ENCODE peak calls at places on chromosomes 13 and 19, in six cellular contexts. N is small intestine, I is aorta, O is A549, F is BE2C, A is OCI-LY7. L is an unnamed sample. For H3K4me1, the result is how much of the 10 kb centered on the place peaks cover.

GRCh38 chr19:32339988-32340874 is 5.2 kb upstream of the ZNF507 start:
- DNase-seq in O (peak), F (peak), N (peak), A (peak), I (peak), L (peak)

GRCh38 chr19:19134687-19135158 is 3.6 kb downstream of the TMEM161A start:
- DNase-seq in N (peak), F (no peak), A (peak), O (no peak), I (no peak), L (peak)

GRCh38 chr19:19540707-19541515 is 2.8 kb downstream of the CILP2 start:
- DNase-seq in F (peak), I (no peak), O (no peak), A (peak), N (peak), L (peak)

GRCh38 chr13:33206425-33206824 is 79.1 kb downstream of the STARD13 start:
- DNase-seq in A (no peak), I (no peak), N (no peak), F (no peak), O (no peak), L (no peak)

GRCh38 chr19:6610934-6611370 is 20.0 kb upstream of the CD70 start:
- DNase-seq in F (no peak), I (no peak), O (no peak), N (no peak), A (no peak), L (no peak)

GRCh38 chr19:27901078-27901477 is 1311.9 kb downstream of the UQCRFS1 start:
- DNase-seq in F (no peak), A (no peak), O (no peak), I (no peak), N (no peak), L (no peak)

GRCh38 chr19:18439025-18439909 is 1.3 kb upstream of the ISYNA1 start:
- DNase-seq in N (no peak), I (no peak), A (no peak), O (no peak), F (no peak), L (no peak)

GRCh38 chr13:31063734-31064133 is 98.0 kb downstream of the HSPH1 start:
- DNase-seq in A (no peak), O (no peak), F (no peak), N (no peak), I (no peak), L (no peak)

GRCh38 chr19:10907925-10908324 is 20.5 kb downstream of the YIPF2 start:
- DNase-seq in F (no peak), A (no peak), N (no peak), O (no peak), I (peak), L (no peak)

GRCh38 chr13:97257800-97258799 is 36.0 kb downstream of the MBNL2 start:
- DNase-seq in I (peak), O (peak), N (peak), A (no peak), F (peak), L (no peak)

GRCh38 chr19:55341191-55342043 is 1.7 kb downstream of the KMT5C start:
- DNase-seq in F (peak), O (peak), N (peak), A (peak), I (peak), L (peak)

GRCh38 chr19:58396691-58397532 is 1.5 kb downstream of the RNF225 start:
- DNase-seq in I (peak), F (no peak), O (no peak), N (no peak), A (no peak), L (no peak)

GRCh38 chr13:105763851-105764250 is 771.6 kb downstream of the EFNB2 start:
- DNase-seq in I (no peak), O (no peak), F (no peak), N (no peak), A (no peak), L (no peak)

GRCh38 chr13:106488075-106488474 is 47.4 kb downstream of the EFNB2 start:
- DNase-seq in I (no peak), O (no peak), A (no peak), N (peak), F (no peak), L (peak)

GRCh38 chr13:113192902-113193301 is 15.6 kb downstream of the PCID2 start:
- DNase-seq in I (no peak), A (no peak), N (no peak), F (no peak), O (no peak), L (no peak)

GRCh38 chr13:96925869-96926628 is 68.2 kb downstream of the OXGR1 start:
- DNase-seq in I (no peak), F (no peak), O (no peak), N (peak), A (no peak), L (peak)

GRCh38 chr19:39199025-39199424 is 2.3 kb downstream of the NCCRP1 start:
- DNase-seq in N (no peak), A (no peak), O (no peak), I (no peak), F (peak), L (no peak)

GRCh38 chr13:111043575-111043982 is 71.5 kb upstream of the ARHGEF7 start:
- DNase-seq in O (no peak), I (no peak), F (peak), N (no peak), A (no peak), L (no peak)

GRCh38 chr13:40596484-40596883 is 70.0 kb downstream of the FOXO1 start:
- DNase-seq in O (no peak), N (no peak), I (no peak), F (no peak), A (peak), L (no peak)

GRCh38 chr13:57631607-57632275 is at the start of gene PCDH17:
- DNase-seq in F (peak), O (no peak), I (peak), A (no peak), N (no peak), L (no peak)

GRCh38 chr19:17183271-17183757 is 31.8 kb upstream of the USE1 start:
- DNase-seq in I (no peak), N (no peak), F (no peak), A (peak), O (no peak), L (no peak)
- H3K4me3 ChIP-seq in I (no peak), N (no peak), F (no peak), A (peak), O (no peak), L (no peak)

DNA sequence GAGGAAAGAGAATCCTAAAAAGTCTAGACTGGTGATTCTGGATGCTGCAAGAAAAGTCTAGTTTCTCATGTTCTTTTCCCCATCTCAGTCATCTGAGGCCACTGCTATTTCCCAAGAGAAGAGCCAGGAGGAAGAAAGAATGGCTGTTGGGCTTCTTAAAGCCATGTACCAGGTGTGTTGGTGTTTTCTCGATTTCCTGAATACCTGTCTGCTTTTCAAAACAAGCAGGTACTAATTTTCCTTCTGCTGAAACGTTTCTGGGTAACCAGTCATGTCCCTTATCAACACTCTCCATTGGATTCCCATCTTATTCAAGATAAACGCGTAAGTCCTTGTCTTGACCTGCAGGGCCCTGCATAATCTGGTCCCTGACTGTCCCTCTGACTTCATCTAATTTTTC is 1.1 kb downstream of the ZNF570 start:
- DNase-seq in I (no peak), O (no peak), A (no peak), F (no peak), N (no peak), L (no peak)
- H3K4me1 ChIP-seq in I (under half), O (under half), A (under half), F (under half), N (under half), L (under half)

DNA sequence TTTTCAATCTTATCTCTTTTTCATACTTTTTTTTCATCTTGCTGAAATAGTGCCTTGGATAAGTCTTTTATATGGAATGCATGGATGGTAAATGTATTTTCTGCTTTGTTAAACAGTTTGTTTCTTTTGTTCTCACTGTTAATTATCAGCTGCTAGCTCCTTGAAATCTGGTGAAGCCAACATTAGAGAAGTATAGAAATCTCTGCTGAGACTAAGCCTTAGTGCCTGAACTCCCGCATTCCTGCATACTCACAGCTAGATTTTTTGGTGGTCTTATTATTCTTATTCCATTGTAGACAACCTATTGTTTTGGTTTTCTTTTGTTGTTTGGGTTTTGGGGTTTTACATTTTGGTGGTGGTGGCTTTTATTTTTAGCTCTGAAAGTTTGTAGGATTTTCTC is 48.4 kb downstream of the DNAJC15 start:
- DNase-seq in F (no peak), N (no peak), A (no peak), O (no peak), I (no peak), L (no peak)
- H3K4me3 ChIP-seq in F (no peak), N (no peak), A (no peak), O (no peak), I (no peak), L (no peak)

DNA sequence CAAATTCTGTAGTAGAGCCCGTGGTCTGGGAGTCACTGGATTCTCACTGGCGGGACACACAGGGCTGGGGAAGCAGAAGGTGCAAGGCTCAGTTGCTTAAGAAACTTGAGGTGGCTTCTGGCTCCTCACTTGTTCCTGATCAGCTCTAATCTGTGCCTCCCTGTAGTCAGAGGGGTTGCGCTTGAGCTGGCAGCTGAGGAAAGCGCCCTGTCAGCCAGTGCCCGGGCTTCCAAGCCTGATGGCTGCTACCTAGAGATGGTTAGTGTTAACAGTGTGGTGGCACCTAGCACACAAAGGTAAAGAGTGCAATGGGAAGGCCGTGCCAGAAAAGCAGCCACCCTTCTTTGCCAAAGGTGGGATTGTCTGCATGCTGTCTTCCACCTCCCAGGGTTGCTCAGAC is 8.8 kb downstream of the HNRNPM start:
- DNase-seq in F (no peak), N (no peak), I (peak), A (no peak), O (no peak), L (no peak)
- H3K4me1 ChIP-seq in F (under half), N (under half), I (under half), A (half or more), O (half or more), L (under half)

DNA sequence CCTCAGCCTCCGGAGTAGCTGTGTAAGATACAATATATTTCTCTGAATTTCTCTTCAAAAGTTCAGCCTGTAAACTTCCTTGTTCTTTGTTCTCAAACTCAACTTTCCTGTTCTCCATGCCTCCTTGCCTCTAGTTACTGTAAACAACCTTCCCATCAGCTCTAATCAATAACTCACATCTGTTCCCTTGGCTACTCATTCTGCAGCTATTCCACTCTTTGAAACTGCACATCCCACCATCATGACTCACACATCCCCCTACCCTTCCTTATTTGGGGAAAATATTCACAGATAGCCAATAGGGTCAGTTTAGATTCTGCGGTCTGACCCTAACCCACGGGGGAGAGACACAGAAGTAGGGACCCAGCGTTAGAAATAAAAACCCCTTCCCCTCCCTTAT is 2.0 kb downstream of the ZNF562 start:
- DNase-seq in F (no peak), O (no peak), I (no peak), A (no peak), N (no peak), L (no peak)
- H3K4me3 ChIP-seq in F (no peak), O (no peak), I (no peak), A (no peak), N (no peak), L (no peak)

GRCh38 chr19:43471091-43471490 is 5.7 kb upstream of the LYPD3 start:
- DNase-seq in F (no peak), A (no peak), N (no peak), O (no peak), I (no peak), L (no peak)
- H3K4me1 ChIP-seq in F (under half), A (under half), N (under half), O (under half), I (under half), L (under half)

GRCh38 chr13:39490136-39490535 is 112.9 kb downstream of the LHFPL6 start:
- DNase-seq in N (no peak), F (no peak), O (no peak), I (no peak), A (no peak), L (no peak)

GRCh38 chr13:39481493-39481892 is 121.5 kb downstream of the LHFPL6 start:
- DNase-seq in N (no peak), F (no peak), O (no peak), A (no peak), I (no peak), L (no peak)

GRCh38 chr13:39484506-39485313 is 118.3 kb downstream of the LHFPL6 start:
- DNase-seq in F (no peak), O (no peak), I (no peak), A (no peak), N (no peak), L (no peak)

GRCh38 chr13:39483326-39483725 is 119.7 kb downstream of the LHFPL6 start:
- DNase-seq in O (no peak), F (no peak), I (no peak), A (no peak), N (no peak), L (no peak)

DNA sequence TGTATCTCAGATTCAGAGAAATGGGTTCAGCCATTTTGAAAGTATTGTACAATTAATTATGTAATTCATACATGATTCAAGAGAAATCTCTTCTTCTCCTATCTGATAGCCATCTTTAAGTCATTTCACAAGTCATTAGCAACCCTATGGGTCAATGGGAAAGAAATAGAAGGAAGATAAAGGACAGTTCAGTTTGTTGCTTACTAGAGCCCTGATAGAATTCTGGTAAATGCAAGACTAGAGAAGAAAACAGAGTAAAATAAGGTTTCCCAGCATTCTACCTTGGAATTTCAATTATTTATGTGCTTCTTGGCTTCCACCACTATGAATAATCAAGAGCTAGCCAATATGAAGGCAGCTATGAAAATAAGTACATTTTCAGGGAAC is 117.7 kb downstream of the LHFPL6 start:
- DNase-seq in O (no peak), I (no peak), A (no peak), N (no peak), F (no peak), L (no peak)
- H3K4me3 ChIP-seq in O (no peak), I (no peak), A (no peak), N (no peak), F (no peak), L (no peak)

DNA sequence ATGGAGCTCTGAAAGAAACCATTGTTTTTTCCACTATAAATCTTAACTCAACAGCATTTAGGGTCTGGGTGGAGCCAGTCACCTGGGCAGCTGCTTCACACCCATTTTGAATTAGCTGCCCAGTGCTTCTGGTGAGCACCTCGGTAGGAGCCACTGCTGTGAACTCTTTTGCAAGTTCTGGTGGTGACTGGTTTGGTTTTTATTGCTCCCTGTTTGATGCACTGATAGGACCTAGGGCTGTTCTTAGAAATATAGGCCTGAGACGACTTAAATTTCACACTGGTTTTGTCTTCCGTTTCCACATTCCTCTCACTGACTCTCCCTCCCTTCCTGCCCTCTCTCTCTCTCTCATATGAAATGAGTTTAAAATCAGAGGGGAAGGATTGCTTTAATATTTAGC is 103.9 kb downstream of the GGACT start:
- DNase-seq in N (peak), F (no peak), I (no peak), O (no peak), A (no peak), L (peak)
- H3K4me1 ChIP-seq in N (under half), F (under half), I (under half), O (under half), A (under half), L (under half)

GRCh38 chr13:100512422-100512821 is 76.2 kb downstream of the GGACT start:
- DNase-seq in I (no peak), A (no peak), N (no peak), O (no peak), F (no peak), L (no peak)

GRCh38 chr13:100508996-100509395 is 79.6 kb downstream of the GGACT start:
- DNase-seq in I (no peak), A (no peak), N (no peak), O (no peak), F (no peak), L (no peak)

GRCh38 chr13:100511422-100511821 is 77.2 kb downstream of the GGACT start:
- DNase-seq in N (no peak), F (no peak), A (no peak), O (no peak), I (no peak), L (no peak)

GRCh38 chr13:100508391-100508790 is 80.2 kb downstream of the GGACT start:
- DNase-seq in O (no peak), I (no peak), A (no peak), N (no peak), F (no peak), L (no peak)

DNA sequence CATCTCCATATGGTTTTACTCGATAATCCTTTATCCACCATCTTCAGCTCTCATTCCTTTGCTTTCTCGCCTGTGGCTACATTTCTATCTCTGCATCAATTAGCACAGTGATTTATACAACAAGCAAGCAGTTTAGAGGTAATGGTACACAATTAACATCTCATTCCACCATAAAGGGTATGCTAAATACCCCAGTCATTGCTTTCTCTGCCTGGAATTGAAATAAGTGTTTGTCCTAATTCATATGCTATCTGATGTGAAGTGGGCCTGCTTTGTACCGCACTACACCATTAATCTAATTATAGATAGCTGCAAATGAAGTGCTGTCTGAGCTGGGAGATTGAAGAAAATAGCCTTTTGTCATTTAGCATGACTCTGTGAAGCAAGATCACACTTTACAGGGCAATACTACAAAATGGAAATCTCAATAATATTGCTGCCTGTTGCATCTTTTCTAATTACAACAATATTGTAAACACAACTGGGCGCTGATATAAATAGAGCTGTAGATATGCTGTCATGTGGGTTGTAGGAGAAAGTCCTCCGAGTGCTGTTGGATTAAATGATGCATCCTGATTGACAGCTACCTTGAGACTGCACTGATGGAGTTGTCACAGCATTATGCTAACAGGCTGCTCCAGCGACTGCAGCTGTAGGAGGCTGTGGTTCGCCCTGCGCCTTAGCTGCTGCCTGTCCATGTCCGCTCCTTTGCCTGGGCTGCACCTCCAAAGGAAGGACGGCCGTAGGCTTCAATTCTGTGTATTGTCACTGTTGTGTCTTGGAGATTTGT is 78.2 kb downstream of the GGACT start:
- DNase-seq in I (no peak), O (no peak), F (no peak), N (no peak), A (no peak), L (no peak)
- H3K4me3 ChIP-seq in I (no peak), O (no peak), F (no peak), N (no peak), A (no peak), L (no peak)

DNA sequence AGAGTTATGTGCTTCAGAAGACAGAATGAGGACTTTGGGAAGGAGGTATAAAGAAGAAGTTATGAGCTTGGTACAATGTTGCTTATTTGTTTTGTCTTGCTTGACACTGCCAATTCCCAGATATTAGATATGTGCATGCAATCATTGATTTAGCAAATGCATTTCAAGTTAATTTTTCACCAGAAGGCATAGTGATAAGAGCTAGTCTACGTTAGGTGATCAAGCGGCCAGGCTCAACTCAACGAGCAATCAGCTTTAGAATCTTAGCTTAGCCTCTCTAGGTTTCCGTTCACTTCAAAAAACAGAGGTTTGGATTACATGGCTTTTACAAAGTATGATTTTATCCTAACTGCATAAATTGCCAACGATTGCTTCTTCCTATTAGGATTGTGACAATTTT is 81.6 kb upstream of the POSTN start:
- DNase-seq in O (no peak), A (no peak), F (no peak), I (no peak), N (no peak), L (no peak)
- H3K4me1 ChIP-seq in O (under half), A (under half), F (under half), I (under half), N (under half), L (under half)

L was measured in colonic mucosa.